ENCODE peak calls at places on chromosomes 6 and 20, in six cellular contexts. O is A549, S is HepG2, H is K562, Y is GM12878, R is endothelial cell of umbilical vein. Z is an unnamed sample.

GRCh38 chr6:136180729-136181128 is 69.4 kb downstream of the MTFR2 start:
- DNase-seq in O (no peak), S (no peak), H (no peak), Y (no peak), R (no peak), Z (no peak)

GRCh38 chr20:40960521-40960956 is 68.1 kb upstream of the TOP1 start:
- DNase-seq in O (no peak), S (no peak), H (no peak), Y (no peak), R (no peak), Z (no peak)

GRCh38 chr6:157443066-157443800 is 62.2 kb downstream of the ZDHHC14 start:
- DNase-seq in O (no peak), S (no peak), H (no peak), Y (peak; percentile 80), R (no peak), Z (peak; percentile 73)

GRCh38 chr6:142746524-142746923 is 198.5 kb downstream of the HIVEP2 start:
- DNase-seq in O (peak; percentile 26), S (peak; percentile 56), H (peak; percentile 18), Y (no peak), R (peak; percentile 55), Z (peak; percentile 60)

GRCh38 chr20:39853050-39853449 is 836.0 kb downstream of the MAFB start:
- DNase-seq in O (no peak), S (no peak), H (no peak), Y (no peak), R (no peak), Z (no peak)

GRCh38 chr6:71621918-71622519 is 264.3 kb upstream of the RIMS1 start:
- DNase-seq in O (peak; percentile 1), S (peak; percentile 2), H (no peak), Y (no peak), R (peak; percentile 28), Z (peak; percentile 18)

GRCh38 chr20:26208296-26209091 is 511.8 kb upstream of the ZNF337 start:
- DNase-seq in O (no peak), S (no peak), H (no peak), Y (no peak), R (no peak), Z (no peak)

GRCh38 chr6:107616776-107617175 is 126.9 kb downstream of the SOBP start:
- DNase-seq in O (no peak), S (no peak), H (no peak), Y (no peak), R (no peak), Z (no peak)

GRCh38 chr6:66985816-66986215 is 1278.8 kb upstream of the EYS start:
- DNase-seq in O (no peak), S (no peak), H (no peak), Y (no peak), R (no peak), Z (no peak)

GRCh38 chr6:23647045-23647444 is 479.0 kb upstream of the NRSN1 start:
- DNase-seq in O (no peak), S (no peak), H (no peak), Y (no peak), R (no peak), Z (no peak)

GRCh38 chr6:55182016-55182650 is 7.8 kb downstream of the HCRTR2 start:
- DNase-seq in O (no peak), S (no peak), H (no peak), Y (no peak), R (no peak), Z (peak; percentile 15)

GRCh38 chr6:6177754-6178153 is 142.7 kb downstream of the F13A1 start:
- DNase-seq in O (no peak), S (no peak), H (no peak), Y (no peak), R (no peak), Z (no peak)

GRCh38 chr6:74598473-74599393 is 607.1 kb downstream of the COL12A1 start:
- DNase-seq in O (peak; percentile 74), S (no peak), H (no peak), Y (peak; percentile 81), R (peak; percentile 15), Z (no peak)

GRCh38 chr6:113396644-113397201 is 460.4 kb upstream of the MARCKS start:
- DNase-seq in O (no peak), S (no peak), H (no peak), Y (no peak), R (no peak), Z (no peak)
- TF ChIP-seq MYC in O (no peak), S (no peak), H (no peak), Y (no peak), R (no peak), Z (no peak)

DNA sequence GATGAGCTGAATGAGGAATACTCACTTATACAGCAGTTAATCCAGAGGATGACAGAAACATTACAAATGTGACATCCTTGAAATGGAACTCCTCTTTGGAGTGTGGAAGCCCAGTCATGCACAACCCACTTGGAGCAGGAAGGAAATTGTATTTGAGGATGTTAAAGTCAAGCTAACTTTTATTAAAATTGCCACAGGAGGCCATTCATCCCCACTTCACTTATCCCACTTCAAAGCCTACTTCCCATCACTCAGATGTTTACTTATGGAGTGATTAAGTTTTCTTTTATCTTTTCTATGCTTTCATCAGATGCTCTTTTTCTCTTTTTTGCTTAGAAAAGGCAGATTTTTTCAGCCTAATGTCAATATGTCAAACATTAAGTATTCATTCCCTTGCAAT is 149.1 kb downstream of the KHDC1L start:
- DNase-seq in O (peak; percentile 10), S (peak; percentile 24), H (no peak), Y (no peak), R (no peak), Z (no peak)
- TF ChIP-seq MYC in O (no peak), S (no peak), H (no peak), Y (no peak), R (no peak), Z (no peak)

GRCh38 chr6:165580139-165580538 is 82.9 kb downstream of the PDE10A start:
- DNase-seq in O (no peak), S (no peak), H (no peak), Y (no peak), R (no peak), Z (no peak)
- TF ChIP-seq MYC in O (no peak), S (no peak), H (no peak), Y (no peak), R (no peak), Z (no peak)

DNA sequence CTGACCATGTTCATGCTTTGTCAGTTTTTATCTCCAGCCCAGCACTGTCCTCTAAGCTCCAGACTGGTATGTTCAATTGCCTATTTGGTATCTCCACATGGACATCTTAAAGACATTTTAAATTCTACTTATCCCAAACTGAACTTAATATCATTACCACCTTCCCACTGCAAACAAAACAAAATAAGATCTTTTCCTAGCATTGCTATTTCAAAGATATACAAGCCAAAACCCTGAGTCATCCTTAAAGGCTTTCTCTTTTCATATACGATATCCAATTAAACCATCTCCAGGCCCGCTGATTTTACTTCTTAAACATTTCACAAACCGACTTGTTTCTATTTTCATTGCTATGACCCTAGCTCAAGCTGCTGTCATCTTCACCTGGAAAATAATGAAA is 35.1 kb upstream of the HS3ST5 start:
- DNase-seq in O (no peak), S (no peak), H (no peak), Y (no peak), R (no peak), Z (no peak)
- TF ChIP-seq MYC in O (no peak), S (no peak), H (no peak), Y (no peak), R (no peak), Z (no peak)

GRCh38 chr6:34836451-34836850 is 44.6 kb downstream of the BLTP3A start:
- DNase-seq in O (no peak), S (no peak), H (no peak), Y (no peak), R (no peak), Z (no peak)

GRCh38 chr6:34837500-34837899 is 45.6 kb downstream of the BLTP3A start:
- DNase-seq in O (no peak), S (no peak), H (no peak), Y (no peak), R (no peak), Z (no peak)

GRCh38 chr6:34839696-34840352 is 47.9 kb downstream of the BLTP3A start:
- DNase-seq in O (peak; percentile 4), S (no peak), H (no peak), Y (no peak), R (no peak), Z (no peak)

GRCh38 chr6:34834789-34835518 is 43.1 kb downstream of the BLTP3A start:
- DNase-seq in O (peak; percentile 2), S (no peak), H (peak; percentile 63), Y (no peak), R (no peak), Z (peak; percentile 88)

DNA sequence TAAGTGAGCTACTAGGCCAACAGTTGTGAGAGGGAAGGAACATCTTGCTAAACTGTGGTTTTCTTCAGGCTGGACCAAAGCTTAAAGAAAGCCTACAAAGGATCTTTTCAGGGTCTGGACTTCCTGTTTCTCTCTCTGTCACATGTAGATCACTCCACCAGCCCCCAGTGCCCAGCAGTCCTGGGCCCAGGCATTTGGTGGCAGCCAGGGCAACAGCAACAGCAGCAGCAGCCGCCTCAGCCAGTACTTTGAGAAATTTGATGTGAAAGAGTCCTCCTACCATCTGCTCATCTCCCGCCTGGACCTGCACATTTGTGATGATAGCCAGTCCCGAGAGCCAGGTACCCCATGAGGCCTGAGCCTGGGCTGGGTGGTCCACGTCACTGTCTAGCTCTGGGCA is 44.1 kb downstream of the BLTP3A start:
- DNase-seq in O (no peak), S (no peak), H (no peak), Y (no peak), R (no peak), Z (peak; percentile 68)
- TF ChIP-seq MYC in O (no peak), S (no peak), H (no peak), Y (no peak), R (no peak), Z (peak; percentile 30)

GRCh38 chr20:62617711-62618483 is 24.4 kb upstream of the SLCO4A1 start:
- DNase-seq in O (no peak), S (peak; percentile 35), H (no peak), Y (no peak), R (peak; percentile 55), Z (peak; percentile 93)
- TF ChIP-seq MYC in O (no peak), S (peak; percentile 33), H (no peak), Y (no peak), R (peak; percentile 26), Z (peak; percentile 89)

DNA sequence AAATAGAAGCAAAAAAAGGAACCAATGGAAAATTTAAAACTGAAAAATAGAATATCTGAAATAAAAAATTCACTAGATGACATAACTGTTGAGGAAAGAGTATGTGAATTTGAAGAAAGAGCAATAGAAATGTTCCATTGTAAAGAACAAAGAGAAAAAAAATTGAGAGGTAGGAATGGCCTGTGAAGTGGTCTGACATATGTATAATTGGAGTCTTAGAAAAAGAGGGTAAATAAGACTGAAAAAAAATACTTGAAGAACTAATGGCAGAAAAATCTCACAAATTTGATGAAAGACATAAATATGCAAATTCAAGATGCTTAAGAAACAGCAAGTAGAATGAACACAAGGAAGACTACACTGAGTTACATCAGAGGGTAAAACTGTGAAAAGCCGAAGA is 93.4 kb downstream of the QKI start:
- DNase-seq in O (no peak), S (no peak), H (no peak), Y (no peak), R (no peak), Z (no peak)
- TF ChIP-seq MYC in O (no peak), S (no peak), H (no peak), Y (no peak), R (no peak), Z (no peak)

DNA sequence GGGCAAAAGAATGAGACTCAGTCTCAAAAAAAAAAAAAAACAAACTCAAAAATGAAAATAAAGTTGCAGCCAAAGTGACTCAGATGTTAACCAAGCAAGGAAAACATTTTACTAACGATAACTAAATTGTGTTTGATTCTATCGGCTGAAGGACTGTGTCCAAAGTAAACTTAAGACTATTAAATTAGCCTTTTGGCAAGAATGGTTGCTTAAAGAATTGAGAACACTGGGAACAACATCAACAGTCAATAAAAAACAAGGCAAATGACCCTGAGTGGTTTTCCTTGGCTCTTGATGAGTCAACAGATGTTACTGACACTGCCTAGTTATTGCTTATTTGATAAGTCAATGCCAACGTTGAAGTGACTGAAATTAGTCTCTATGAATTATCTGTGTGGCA is 36.7 kb downstream of the POU3F2 start:
- DNase-seq in O (no peak), S (no peak), H (no peak), Y (no peak), R (peak; percentile 66), Z (no peak)
- TF ChIP-seq MYC in O (no peak), S (no peak), H (no peak), Y (no peak), R (no peak), Z (no peak)